ENCODE peak calls at places on chromosomes 12 and 14, in four cellular contexts. One of them, this sample, is unnamed.

GRCh38 chr12:31238764-31239387 is 87.1 kb downstream of the SINHCAF start:
- DNase-seq in K562: peak
- DNase-seq in HepG2: peak
- DNase-seq in HCT116: peak
- DNase-seq in this sample: peak

GRCh38 chr14:22071001-22071400 is 397.4 kb upstream of the OR4E1 start:
- DNase-seq in HepG2: no peak
- DNase-seq in HCT116: no peak
- DNase-seq in K562: no peak
- DNase-seq in this sample: no peak

GRCh38 chr12:89311703-89312293 is 40.5 kb downstream of the DUSP6 start:
- DNase-seq in HCT116: no peak
- DNase-seq in K562: no peak
- DNase-seq in HepG2: no peak
- DNase-seq in this sample: no peak

GRCh38 chr12:12533238-12533829 is 29.3 kb downstream of the DUSP16 start:
- DNase-seq in HepG2: peak
- DNase-seq in K562: peak
- DNase-seq in HCT116: no peak
- DNase-seq in this sample: peak

GRCh38 chr12:27733052-27733656 is 22.5 kb downstream of the MRPS35 start:
- DNase-seq in HCT116: no peak
- DNase-seq in K562: peak
- DNase-seq in HepG2: peak
- DNase-seq in this sample: peak

GRCh38 chr14:52741865-52742264 is 11.9 kb downstream of the STYX start:
- DNase-seq in HepG2: no peak
- DNase-seq in HCT116: no peak
- DNase-seq in K562: no peak
- DNase-seq in this sample: no peak

GRCh38 chr14:73386342-73386741 is 72.0 kb downstream of the NUMB start:
- DNase-seq in HepG2: no peak
- DNase-seq in K562: no peak
- DNase-seq in HCT116: no peak
- DNase-seq in this sample: no peak

GRCh38 chr12:5154091-5154490 is 110.4 kb downstream of the KCNA5 start:
- DNase-seq in HCT116: no peak
- DNase-seq in K562: no peak
- DNase-seq in HepG2: no peak
- DNase-seq in this sample: no peak

GRCh38 chr12:15830538-15830937 is 41.4 kb upstream of the EPS8 start:
- DNase-seq in K562: no peak
- DNase-seq in HepG2: no peak
- DNase-seq in HCT116: no peak
- DNase-seq in this sample: no peak

GRCh38 chr12:88111074-88111652 is 30.7 kb downstream of the CEP290 start:
- DNase-seq in HepG2: peak
- DNase-seq in HCT116: peak
- DNase-seq in K562: no peak
- DNase-seq in this sample: peak

GRCh38 chr12:56521590-56522371 is at the start of gene RBMS2:
- DNase-seq in K562: peak
- DNase-seq in HCT116: peak
- DNase-seq in HepG2: peak
- DNase-seq in this sample: peak

GRCh38 chr12:94603434-94604068 is 46.8 kb downstream of the TMCC3 start:
- DNase-seq in HCT116: peak
- DNase-seq in HepG2: peak
- DNase-seq in K562: peak
- DNase-seq in this sample: no peak

GRCh38 chr12:108858399-108859074 is 1.2 kb upstream of the SSH1 start:
- DNase-seq in K562: no peak
- DNase-seq in HCT116: no peak
- DNase-seq in HepG2: no peak
- DNase-seq in this sample: no peak

GRCh38 chr12:4049566-4050080 is 176.4 kb upstream of the PARP11 start:
- DNase-seq in K562: no peak
- DNase-seq in HCT116: no peak
- DNase-seq in HepG2: no peak
- DNase-seq in this sample: no peak

GRCh38 chr12:53093777-53094393 is 3.6 kb upstream of the IGFBP6 start:
- DNase-seq in HCT116: no peak
- DNase-seq in K562: peak
- DNase-seq in HepG2: no peak
- DNase-seq in this sample: no peak

GRCh38 chr14:60276347-60276746 is 27.3 kb downstream of the PPM1A start:
- DNase-seq in K562: no peak
- DNase-seq in HCT116: no peak
- DNase-seq in HepG2: no peak
- DNase-seq in this sample: no peak

GRCh38 chr12:26795899-26796298 is 37.1 kb downstream of the ITPR2 start:
- DNase-seq in HepG2: no peak
- DNase-seq in HCT116: no peak
- DNase-seq in K562: no peak
- DNase-seq in this sample: no peak

GRCh38 chr12:26728205-26729050 is 104.6 kb downstream of the ITPR2 start:
- DNase-seq in HCT116: no peak
- DNase-seq in HepG2: no peak
- DNase-seq in K562: no peak
- DNase-seq in this sample: no peak

GRCh38 chr12:51593539-51593938 is 2.5 kb downstream of the SCN8A start:
- DNase-seq in HepG2: peak
- DNase-seq in K562: peak
- DNase-seq in HCT116: no peak
- DNase-seq in this sample: no peak
- TF ChIP-seq ELF1 in HepG2: no peak
- TF ChIP-seq ELF1 in K562: no peak
- TF ChIP-seq ELF1 in HCT116: no peak
- TF ChIP-seq ELF1 in this sample: no peak

GRCh38 chr14:29243355-29243754 is 476.8 kb downstream of the FOXG1 start:
- DNase-seq in HepG2: no peak
- DNase-seq in HCT116: no peak
- DNase-seq in K562: no peak
- DNase-seq in this sample: no peak

GRCh38 chr14:29236848-29237247 is 470.3 kb downstream of the FOXG1 start:
- DNase-seq in K562: no peak
- DNase-seq in HCT116: no peak
- DNase-seq in HepG2: no peak
- DNase-seq in this sample: no peak

GRCh38 chr14:29240046-29240445 is 473.5 kb downstream of the FOXG1 start:
- DNase-seq in HCT116: no peak
- DNase-seq in K562: no peak
- DNase-seq in HepG2: no peak
- DNase-seq in this sample: no peak

DNA sequence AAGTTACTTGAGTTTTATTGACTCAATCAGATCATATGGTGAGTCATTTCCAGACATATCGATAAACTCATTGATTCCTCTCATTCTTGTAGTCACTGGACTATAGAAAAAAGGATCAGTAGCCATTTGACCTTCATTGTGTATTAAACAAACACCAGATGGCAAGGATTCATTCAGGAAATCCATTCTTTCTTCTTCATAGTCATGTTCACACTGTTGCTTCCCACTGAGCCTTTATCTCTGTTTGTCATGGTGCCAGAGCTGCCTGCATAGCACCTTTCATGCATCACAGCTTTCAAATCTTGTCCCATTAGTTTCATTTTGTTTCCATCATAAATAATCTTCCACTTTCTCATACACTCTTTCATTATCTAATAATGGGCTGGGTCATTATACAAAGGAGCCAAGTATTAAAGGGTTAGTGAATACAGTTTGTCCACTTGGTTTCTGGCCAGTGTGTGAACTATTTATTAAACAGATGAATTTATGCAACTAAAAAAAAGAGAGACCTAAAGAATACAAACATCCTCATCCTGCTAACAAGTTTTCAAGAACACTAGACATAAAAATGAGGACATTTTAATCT is 476.3 kb downstream of the FOXG1 start:
- DNase-seq in HCT116: no peak
- DNase-seq in HepG2: no peak
- DNase-seq in K562: no peak
- DNase-seq in this sample: no peak
- H3K9ac ChIP-seq in HCT116: no peak
- H3K9ac ChIP-seq in HepG2: no peak
- H3K9ac ChIP-seq in K562: no peak
- H3K9ac ChIP-seq in this sample: no peak

DNA sequence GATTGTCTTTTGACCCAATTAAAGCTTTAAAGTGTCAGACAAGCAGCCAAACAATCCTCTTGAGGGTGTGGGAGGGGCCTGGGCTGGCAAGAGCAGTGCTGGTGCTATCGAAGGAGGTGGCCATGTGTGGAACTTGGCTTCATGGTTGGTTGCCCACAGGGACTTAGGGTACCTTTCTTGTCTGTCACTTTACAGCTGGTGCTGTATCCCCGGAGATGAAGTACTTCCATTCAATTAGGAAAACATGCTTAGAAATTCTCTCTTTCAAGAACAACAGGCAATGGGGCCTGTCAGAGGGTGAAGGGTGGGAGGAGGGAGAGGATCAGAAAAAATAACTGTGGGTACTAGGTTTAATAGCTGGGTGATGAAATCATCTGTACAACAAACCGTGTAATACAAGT is 86.5 kb downstream of the DAAM1 start:
- DNase-seq in K562: no peak
- DNase-seq in HCT116: no peak
- DNase-seq in HepG2: no peak
- DNase-seq in this sample: no peak
- TF ChIP-seq ELF1 in K562: no peak
- TF ChIP-seq ELF1 in HCT116: no peak
- TF ChIP-seq ELF1 in HepG2: no peak
- TF ChIP-seq ELF1 in this sample: no peak

GRCh38 chr12:69070319-69071090 is 137.5 kb upstream of the CPM start:
- DNase-seq in K562: peak
- DNase-seq in HepG2: peak
- DNase-seq in HCT116: peak
- DNase-seq in this sample: peak
- H3K9ac ChIP-seq in K562: no peak
- H3K9ac ChIP-seq in HepG2: no peak
- H3K9ac ChIP-seq in HCT116: no peak
- H3K9ac ChIP-seq in this sample: no peak

GRCh38 chr14:91315844-91316267 is 71.4 kb upstream of the GPR68 start:
- DNase-seq in HCT116: no peak
- DNase-seq in K562: no peak
- DNase-seq in HepG2: no peak
- DNase-seq in this sample: no peak
- TF ChIP-seq ELF1 in HCT116: no peak
- TF ChIP-seq ELF1 in K562: no peak
- TF ChIP-seq ELF1 in HepG2: no peak
- TF ChIP-seq ELF1 in this sample: no peak

GRCh38 chr14:104146651-104147345 is 8.4 kb downstream of the KIF26A start:
- DNase-seq in HCT116: no peak
- DNase-seq in HepG2: no peak
- DNase-seq in K562: no peak
- DNase-seq in this sample: no peak

GRCh38 chr14:104149278-104149595 is 10.8 kb downstream of the KIF26A start:
- DNase-seq in HepG2: no peak
- DNase-seq in HCT116: no peak
- DNase-seq in K562: no peak
- DNase-seq in this sample: no peak

GRCh38 chr14:104148433-104149277 is 10.3 kb downstream of the KIF26A start:
- DNase-seq in K562: no peak
- DNase-seq in HepG2: no peak
- DNase-seq in HCT116: no peak
- DNase-seq in this sample: no peak

GRCh38 chr14:104145826-104146642 is 7.6 kb downstream of the KIF26A start:
- DNase-seq in K562: no peak
- DNase-seq in HepG2: no peak
- DNase-seq in HCT116: no peak
- DNase-seq in this sample: peak

GRCh38 chr14:104147346-104148125 is 9.1 kb downstream of the KIF26A start:
- DNase-seq in HCT116: no peak
- DNase-seq in K562: no peak
- DNase-seq in HepG2: no peak
- DNase-seq in this sample: peak
- H3K9ac ChIP-seq in HCT116: no peak
- H3K9ac ChIP-seq in K562: no peak
- H3K9ac ChIP-seq in HepG2: no peak
- H3K9ac ChIP-seq in this sample: no peak

GRCh38 chr12:20109667-20110066 is 258.7 kb upstream of the PDE3A start:
- DNase-seq in HepG2: no peak
- DNase-seq in K562: no peak
- DNase-seq in HCT116: no peak
- DNase-seq in this sample: no peak
- TF ChIP-seq ELF1 in HepG2: no peak
- TF ChIP-seq ELF1 in K562: no peak
- TF ChIP-seq ELF1 in HCT116: no peak
- TF ChIP-seq ELF1 in this sample: no peak

GRCh38 chr12:132055535-132056096 is 88.5 kb downstream of the DDX51 start:
- DNase-seq in HepG2: no peak
- DNase-seq in K562: no peak
- DNase-seq in HCT116: no peak
- DNase-seq in this sample: no peak
- H3K9ac ChIP-seq in HepG2: no peak
- H3K9ac ChIP-seq in K562: no peak
- H3K9ac ChIP-seq in HCT116: no peak
- H3K9ac ChIP-seq in this sample: no peak

This sample was measured in SK-N-SH.